ENCODE peak calls at places on chromosome 1, in seven cellular contexts. E is lower leg skin, N is breast epithelium, P is GM12892, M is body of pancreas, A is heart left ventricle, H is IMR-90. C is an unnamed sample.

GRCh38 chr1:92784051-92784638 is 763 bp downstream of the EVI5 start:
- DNase-seq in E (peak), N (no peak), A (peak), M (peak), H (peak), P (peak), C (peak)

GRCh38 chr1:246786606-246787238 is 62.5 kb downstream of the SCCPDH start:
- DNase-seq in E (peak), P (no peak), H (no peak), A (no peak), M (peak), N (no peak), C (no peak)

GRCh38 chr1:159577446-159577845 is 10.2 kb upstream of the APCS start:
- DNase-seq in N (no peak), A (no peak), E (no peak), P (no peak), M (no peak), H (no peak), C (no peak)

GRCh38 chr1:60765204-60765603 is 317.2 kb upstream of the NFIA start:
- DNase-seq in A (no peak), E (no peak), H (no peak), N (no peak), P (no peak), M (peak), C (peak)

GRCh38 chr1:104402178-104402577 is 652.5 kb downstream of the AMY1C start:
- DNase-seq in M (no peak), E (no peak), A (no peak), N (no peak), P (no peak), H (no peak), C (no peak)

GRCh38 chr1:178612261-178612660 is 99.4 kb downstream of the TEX35 start:
- DNase-seq in A (no peak), H (peak), M (no peak), N (no peak), E (no peak), P (no peak), C (no peak)

GRCh38 chr1:36276688-36277087 is 29.5 kb upstream of the SH3D21 start:
- DNase-seq in P (no peak), E (no peak), M (no peak), N (no peak), A (no peak), H (no peak), C (no peak)

GRCh38 chr1:244341455-244342450 is 110.0 kb downstream of the ADSS2 start:
- DNase-seq in P (no peak), M (peak), A (no peak), H (no peak), N (no peak), E (peak), C (no peak)

GRCh38 chr1:47575855-47576757 is 138.3 kb downstream of the FOXD2 start:
- DNase-seq in A (no peak), H (peak), E (peak), M (no peak), N (no peak), P (no peak), C (no peak)

GRCh38 chr1:96076589-96076988 is 645.0 kb upstream of the PTBP2 start:
- DNase-seq in E (no peak), H (no peak), M (no peak), N (no peak), P (no peak), A (no peak), C (no peak)

GRCh38 chr1:161159087-161159914 is at the start of gene USP21:
- DNase-seq in H (peak), N (peak), A (peak), E (peak), M (peak), P (peak), C (peak)
- TF ChIP-seq POLR2A in H (no peak), N (peak), A (peak), E (no peak), M (peak), P (peak), C (peak)

DNA sequence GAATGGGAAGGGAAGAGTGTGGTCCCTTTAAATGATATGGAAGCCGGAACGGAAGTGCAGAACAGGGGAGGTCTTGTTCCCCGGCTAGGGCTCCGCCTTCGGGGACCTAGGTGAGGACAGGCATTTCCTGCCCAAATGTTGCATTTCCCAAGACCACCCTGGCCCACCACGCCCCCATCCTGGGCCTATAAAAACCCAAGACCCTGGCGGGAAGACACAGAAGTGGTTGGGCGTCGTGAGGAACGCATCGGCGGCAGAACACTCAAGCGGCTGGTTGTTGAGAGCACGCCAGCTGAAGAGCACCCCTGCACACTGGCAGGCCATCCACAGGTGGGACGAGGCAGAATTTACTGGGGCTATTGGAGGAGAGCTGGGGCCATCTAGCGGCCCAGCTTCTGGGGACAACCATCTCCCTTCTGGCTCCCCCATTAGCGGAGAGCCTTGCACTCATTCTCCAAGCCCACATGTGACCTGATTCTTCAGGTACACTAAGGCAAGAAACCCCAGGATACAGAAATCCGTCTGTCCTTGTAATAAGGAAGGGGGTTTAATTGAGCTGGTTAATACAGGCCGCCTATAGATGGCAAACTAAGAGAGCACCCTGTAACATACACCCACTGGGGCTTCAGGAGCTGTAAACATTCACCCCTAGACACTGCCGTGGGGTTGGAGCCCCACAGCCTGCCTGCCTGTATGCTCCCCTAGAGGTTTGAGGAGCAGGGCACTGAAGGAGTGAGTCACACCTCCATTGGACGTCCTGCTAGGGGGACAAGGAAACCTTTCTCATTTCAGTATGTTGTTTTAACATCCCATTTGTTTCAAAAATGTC is 1327.9 kb downstream of the BRINP3 start:
- DNase-seq in N (no peak), E (no peak), P (no peak), H (no peak), A (no peak), M (peak), C (no peak)
- TF ChIP-seq POLR2A in N (no peak), E (no peak), P (no peak), H (no peak), A (no peak), M (peak), C (no peak)

GRCh38 chr1:201883786-201884185 is 4.9 kb upstream of the SHISA4 start:
- DNase-seq in N (no peak), M (peak), P (no peak), H (peak), E (peak), A (no peak), C (peak)

GRCh38 chr1:201880928-201881571 is 7.6 kb upstream of the SHISA4 start:
- DNase-seq in H (no peak), E (no peak), A (no peak), M (no peak), N (no peak), P (no peak), C (no peak)

GRCh38 chr1:201881617-201882016 is 7.1 kb upstream of the SHISA4 start:
- DNase-seq in E (no peak), H (no peak), P (no peak), A (no peak), M (no peak), N (no peak), C (no peak)

GRCh38 chr1:201883266-201883665 is 5.4 kb upstream of the SHISA4 start:
- DNase-seq in E (peak), N (no peak), P (no peak), H (no peak), M (no peak), A (no peak), C (no peak)

DNA sequence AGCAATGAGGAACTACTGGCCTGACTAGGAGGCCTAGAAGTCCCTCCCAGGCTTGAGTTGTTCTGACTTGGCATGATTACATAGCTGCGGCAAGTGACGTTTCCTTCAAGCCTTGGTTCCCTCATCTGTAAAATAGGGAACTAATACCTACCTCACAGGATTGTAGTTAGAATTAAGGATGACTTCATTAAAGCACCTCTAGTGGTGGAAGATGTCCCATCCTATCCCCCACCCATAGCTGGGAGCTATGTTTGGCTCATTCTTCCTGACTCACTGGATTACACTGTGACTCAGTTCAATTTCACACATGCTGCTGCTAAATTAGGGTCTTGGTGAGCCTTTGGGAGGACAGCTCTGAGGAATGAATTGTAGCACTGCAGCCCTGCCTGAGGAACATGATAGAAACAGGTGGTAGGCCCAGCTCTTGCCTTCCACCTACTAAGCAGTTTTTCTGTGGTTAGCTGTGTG is 6.0 kb upstream of the SHISA4 start:
- DNase-seq in H (peak), E (peak), M (no peak), N (no peak), A (peak), P (no peak), C (peak)
- TF ChIP-seq POLR2A in H (no peak), E (no peak), M (no peak), N (no peak), A (no peak), P (no peak), C (peak)

GRCh38 chr1:27873671-27874384 is 1.5 kb downstream of the THEMIS2 start:
- DNase-seq in A (no peak), M (no peak), H (no peak), E (peak), P (no peak), N (peak), C (peak)

GRCh38 chr1:27872802-27873665 is 690 bp downstream of the THEMIS2 start:
- DNase-seq in P (no peak), N (no peak), M (no peak), E (peak), H (peak), A (no peak), C (peak)

GRCh38 chr1:27868932-27869718 is 3.2 kb upstream of the THEMIS2 start:
- DNase-seq in E (peak), A (no peak), N (peak), H (no peak), P (no peak), M (peak), C (peak)

GRCh38 chr1:27869719-27870085 is 2.6 kb upstream of the THEMIS2 start:
- DNase-seq in N (no peak), E (peak), P (no peak), H (no peak), A (no peak), M (no peak), C (no peak)

GRCh38 chr1:27872059-27872801 is at the start of gene THEMIS2:
- DNase-seq in N (no peak), H (no peak), E (peak), M (peak), P (peak), A (peak), C (no peak)
- TF ChIP-seq POLR2A in N (no peak), H (no peak), E (no peak), M (peak), P (peak), A (peak), C (peak)

GRCh38 chr1:2046953-2047748 is 3.1 kb upstream of the PRKCZ start:
- DNase-seq in A (no peak), M (no peak), N (no peak), E (no peak), H (no peak), P (no peak), C (no peak)
- TF ChIP-seq POLR2A in A (no peak), M (no peak), N (no peak), E (no peak), H (no peak), P (no peak), C (no peak)

GRCh38 chr1:45585110-45585426 is 1.2 kb downstream of the NASP start:
- DNase-seq in N (no peak), E (no peak), A (no peak), M (no peak), H (no peak), P (no peak), C (no peak)

GRCh38 chr1:45583264-45583665 is 576 bp upstream of the NASP start:
- DNase-seq in P (peak), E (peak), N (peak), A (peak), M (peak), H (peak), C (peak)

GRCh38 chr1:45583666-45584350 is at the start of gene NASP:
- DNase-seq in M (peak), H (peak), A (peak), P (peak), E (peak), N (peak), C (peak)

GRCh38 chr1:45585496-45586075 is 1.7 kb downstream of the NASP start:
- DNase-seq in P (no peak), M (no peak), H (no peak), A (no peak), E (peak), N (no peak), C (peak)

DNA sequence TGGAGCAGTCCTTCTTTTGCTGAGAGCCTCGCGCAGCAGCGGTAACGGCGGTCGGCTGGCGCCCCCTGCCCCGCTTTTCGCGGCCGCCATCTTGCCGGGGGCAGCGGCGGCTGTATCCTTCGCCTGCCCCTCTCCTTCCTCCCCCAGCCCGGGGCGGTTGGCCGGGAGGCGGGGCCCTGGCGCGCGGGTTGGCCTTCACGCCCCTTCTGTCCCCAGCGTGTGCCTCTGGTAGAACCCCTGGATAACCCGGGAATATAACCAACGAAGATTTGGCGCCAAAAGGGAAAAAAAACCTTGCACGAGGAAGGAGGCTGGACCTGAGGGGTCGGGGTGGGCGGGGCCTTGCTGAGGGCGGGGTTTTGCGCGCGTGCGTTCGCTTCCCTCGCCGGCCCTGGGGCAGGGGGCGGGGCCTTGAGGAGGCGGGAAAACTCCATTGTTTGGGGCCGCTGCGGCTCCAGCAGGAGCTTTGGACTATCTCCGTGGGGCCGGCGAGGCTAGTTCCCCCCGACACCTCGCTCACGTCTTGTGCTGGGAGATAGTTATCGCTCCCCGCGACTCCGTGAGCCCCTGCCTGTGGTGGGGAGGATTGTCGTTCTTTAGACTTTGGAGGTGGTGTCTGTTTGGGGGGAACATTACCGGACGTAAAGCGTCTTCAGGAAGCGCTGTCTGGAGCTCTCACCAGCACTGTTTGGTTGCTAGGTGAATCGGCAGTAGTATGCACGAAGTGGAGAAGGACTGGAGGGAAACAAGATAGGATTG is 689 bp downstream of the NASP start:
- DNase-seq in E (peak), H (peak), A (peak), M (peak), P (peak), N (peak), C (peak)
- TF ChIP-seq POLR2A in E (no peak), H (no peak), A (no peak), M (peak), P (no peak), N (no peak), C (no peak)

GRCh38 chr1:42343049-42343448 is 8.0 kb upstream of the FOXJ3 start:
- DNase-seq in E (no peak), N (no peak), P (no peak), A (no peak), M (no peak), H (no peak), C (no peak)

GRCh38 chr1:42348498-42348897 is 13.5 kb upstream of the FOXJ3 start:
- DNase-seq in E (no peak), M (no peak), A (no peak), N (no peak), H (no peak), P (no peak), C (no peak)
- TF ChIP-seq POLR2A in E (no peak), M (no peak), A (no peak), N (no peak), H (no peak), P (no peak), C (no peak)

C was measured in erythroblast.